ENCODE peak calls at places on chromosomes 3 and 15, in seven cellular contexts. K is AG04450, W is tibial nerve, R is endothelial cell of umbilical vein, V is tibial artery, X is PC-3, H is IMR-90. C is an unnamed sample.

GRCh38 chr3:24591661-24592555 is 97.3 kb upstream of the THRB start:
- DNase-seq in K (no peak), W (no peak), R (no peak), V (no peak), X (peak), H (no peak), C (no peak)

GRCh38 chr3:1883489-1883888 is 215.2 kb upstream of the CNTN4 start:
- DNase-seq in K (no peak), W (no peak), R (no peak), V (no peak), X (no peak), H (no peak), C (no peak)

GRCh38 chr3:179544981-179545645 is 17.6 kb upstream of the ACTL6A start:
- DNase-seq in K (peak), W (no peak), R (no peak), V (no peak), X (peak), H (peak), C (no peak)

GRCh38 chr15:45157974-45158373 is 28.2 kb downstream of the DUOX1 start:
- DNase-seq in K (peak), W (peak), R (no peak), V (no peak), X (peak), H (peak), C (no peak)

GRCh38 chr3:142053244-142053643 is 96.1 kb downstream of the TFDP2 start:
- DNase-seq in K (no peak), W (no peak), R (peak), V (no peak), X (no peak), H (no peak), C (no peak)

GRCh38 chr3:172209333-172210321 is 170.2 kb downstream of the FNDC3B start:
- DNase-seq in K (no peak), W (no peak), R (no peak), V (peak), X (no peak), H (no peak), C (no peak)

GRCh38 chr3:18420584-18420983 is 4.6 kb downstream of the SATB1 start:
- DNase-seq in K (no peak), W (no peak), R (no peak), V (no peak), X (no peak), H (no peak), C (no peak)

GRCh38 chr15:60363024-60363674 is 34.6 kb downstream of the ANXA2 start:
- DNase-seq in K (no peak), W (no peak), R (no peak), V (no peak), X (no peak), H (no peak), C (no peak)

GRCh38 chr3:24829011-24829581 is 334.4 kb upstream of the THRB start:
- DNase-seq in K (no peak), W (no peak), R (peak), V (peak), X (no peak), H (no peak), C (no peak)

GRCh38 chr3:106827515-106828213 is 549.6 kb upstream of the CCDC54 start:
- DNase-seq in K (no peak), W (no peak), R (no peak), V (no peak), X (peak), H (peak), C (no peak)

GRCh38 chr3:167740961-167741587 is 5.6 kb downstream of the SERPINI1 start:
- DNase-seq in K (no peak), W (no peak), R (peak), V (no peak), X (peak), H (peak), C (no peak)

GRCh38 chr15:65638107-65638506 is 16.4 kb downstream of the SLC24A1 start:
- DNase-seq in K (no peak), W (no peak), R (no peak), V (no peak), X (no peak), H (no peak), C (no peak)

GRCh38 chr15:40825661-40826088 is 2.8 kb downstream of the PPP1R14D start:
- DNase-seq in K (peak), W (no peak), R (no peak), V (no peak), X (peak), H (peak), C (peak)

GRCh38 chr3:8529197-8529637 is 27.6 kb downstream of the LMCD1 start:
- DNase-seq in K (peak), W (no peak), R (peak), V (peak), X (no peak), H (peak), C (peak)

GRCh38 chr3:30658328-30659052 is 52.1 kb downstream of the TGFBR2 start:
- DNase-seq in K (peak), W (no peak), R (peak), V (no peak), X (peak), H (peak), C (no peak)

GRCh38 chr3:45724919-45725318 is 35.7 kb downstream of the SACM1L start:
- DNase-seq in K (no peak), W (no peak), R (no peak), V (no peak), X (no peak), H (no peak), C (no peak)

GRCh38 chr3:36381311-36381956 is 1.1 kb downstream of the STAC start:
- DNase-seq in K (no peak), W (no peak), R (no peak), V (no peak), X (no peak), H (no peak), C (no peak)
- H3K4me3 ChIP-seq in K (peak), W (peak), R (no peak), V (peak), X (peak), H (no peak), C (peak)

GRCh38 chr3:157136647-157137387 is 23.1 kb downstream of the CCNL1 start:
- DNase-seq in K (no peak), W (no peak), R (no peak), V (no peak), X (peak), H (peak), C (no peak)

GRCh38 chr3:157132936-157133335 is 27.0 kb downstream of the CCNL1 start:
- DNase-seq in K (no peak), W (peak), R (no peak), V (no peak), X (peak), H (no peak), C (no peak)

GRCh38 chr3:157133434-157134320 is 26.3 kb downstream of the CCNL1 start:
- DNase-seq in K (no peak), W (no peak), R (no peak), V (no peak), X (no peak), H (no peak), C (no peak)

GRCh38 chr3:157134620-157135191 is 25.2 kb downstream of the CCNL1 start:
- DNase-seq in K (no peak), W (peak), R (no peak), V (peak), X (peak), H (no peak), C (no peak)

GRCh38 chr3:157135671-157136396 is 24.1 kb downstream of the CCNL1 start:
- DNase-seq in K (no peak), W (peak), R (no peak), V (no peak), X (peak), H (peak), C (no peak)
- TF ChIP-seq CTCF in K (peak), W (peak), R (no peak), V (no peak), X (peak), H (peak), C (peak)

GRCh38 chr15:63045438-63046278 is 3.1 kb downstream of the TPM1 start:
- DNase-seq in K (no peak), W (no peak), R (peak), V (no peak), X (no peak), H (no peak), C (no peak)
- H3K4me3 ChIP-seq in K (peak), W (peak), R (peak), V (peak), X (peak), H (peak), C (peak)

DNA sequence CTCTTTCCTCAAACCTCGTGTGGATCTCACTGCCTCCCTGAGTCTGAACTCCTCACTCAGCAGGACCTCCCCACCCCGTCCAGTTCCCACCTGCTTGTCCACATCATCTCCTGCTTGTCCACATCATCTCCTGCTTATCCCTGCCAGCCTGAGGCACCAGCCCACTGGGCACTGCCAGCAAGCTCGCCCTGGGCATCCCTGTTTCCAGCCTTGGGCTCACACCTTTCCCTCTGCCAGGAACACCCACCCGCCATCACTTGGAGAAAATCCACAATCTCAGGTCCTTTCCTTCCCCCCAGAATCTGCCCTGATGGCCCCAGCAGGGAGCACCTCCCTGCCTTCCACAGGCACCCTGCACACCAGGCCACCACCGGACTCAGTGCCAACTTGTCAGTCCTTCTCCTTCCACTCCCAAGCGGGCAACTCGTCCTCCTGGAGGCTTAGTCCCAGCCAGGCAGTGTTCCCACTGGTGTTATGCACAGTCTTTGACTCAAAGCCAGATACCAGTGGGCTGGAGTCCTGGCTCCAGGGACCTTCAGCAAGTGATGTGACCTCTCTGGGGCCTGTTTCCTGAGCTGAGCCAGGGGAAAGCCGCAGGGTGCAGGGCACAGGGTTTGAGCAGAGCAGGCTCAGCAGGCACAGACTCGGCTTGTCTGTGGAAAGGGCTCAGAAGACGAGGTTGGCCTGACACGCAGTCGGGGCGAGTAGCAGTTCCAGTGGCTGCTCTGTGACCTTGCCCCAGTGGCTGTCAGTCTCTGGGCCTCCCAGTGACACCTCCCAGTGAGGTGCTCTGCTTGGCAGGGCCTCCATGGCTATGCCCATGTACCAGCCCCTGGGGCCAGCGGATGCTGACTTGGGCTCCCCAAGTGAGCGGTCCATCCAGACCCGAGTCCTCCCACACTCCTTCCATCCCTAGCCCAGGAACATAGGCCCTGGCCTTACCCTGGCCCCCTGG is 9.5 kb upstream of the MESP2 start:
- DNase-seq in K (no peak), W (no peak), R (no peak), V (no peak), X (no peak), H (no peak), C (no peak)
- TF ChIP-seq CTCF in K (no peak), W (no peak), R (no peak), V (no peak), X (no peak), H (no peak), C (no peak)

DNA sequence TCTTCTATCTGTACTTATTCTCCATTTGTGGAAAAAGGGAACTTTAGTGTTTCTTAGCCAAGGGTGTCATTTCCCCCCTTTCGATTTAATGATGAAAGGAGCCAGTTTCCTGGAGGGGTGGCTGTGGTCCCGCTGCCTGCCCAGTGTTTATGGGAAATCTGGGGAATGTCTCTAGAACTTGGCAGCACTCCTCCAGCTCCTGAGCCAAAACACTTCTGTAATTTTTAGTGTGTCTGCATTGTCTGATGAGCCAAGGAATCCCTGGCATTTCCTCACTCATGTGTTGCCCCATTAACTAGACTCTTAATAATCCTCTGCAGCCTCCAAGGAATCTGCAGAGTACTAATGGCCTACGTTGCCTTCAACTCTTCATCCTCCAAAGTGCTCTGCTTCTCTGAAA is 448.8 kb downstream of the GRM7 start:
- DNase-seq in K (no peak), W (peak), R (peak), V (peak), X (no peak), H (no peak), C (peak)
- H3K4me3 ChIP-seq in K (no peak), W (no peak), R (no peak), V (no peak), X (no peak), H (no peak), C (no peak)

DNA sequence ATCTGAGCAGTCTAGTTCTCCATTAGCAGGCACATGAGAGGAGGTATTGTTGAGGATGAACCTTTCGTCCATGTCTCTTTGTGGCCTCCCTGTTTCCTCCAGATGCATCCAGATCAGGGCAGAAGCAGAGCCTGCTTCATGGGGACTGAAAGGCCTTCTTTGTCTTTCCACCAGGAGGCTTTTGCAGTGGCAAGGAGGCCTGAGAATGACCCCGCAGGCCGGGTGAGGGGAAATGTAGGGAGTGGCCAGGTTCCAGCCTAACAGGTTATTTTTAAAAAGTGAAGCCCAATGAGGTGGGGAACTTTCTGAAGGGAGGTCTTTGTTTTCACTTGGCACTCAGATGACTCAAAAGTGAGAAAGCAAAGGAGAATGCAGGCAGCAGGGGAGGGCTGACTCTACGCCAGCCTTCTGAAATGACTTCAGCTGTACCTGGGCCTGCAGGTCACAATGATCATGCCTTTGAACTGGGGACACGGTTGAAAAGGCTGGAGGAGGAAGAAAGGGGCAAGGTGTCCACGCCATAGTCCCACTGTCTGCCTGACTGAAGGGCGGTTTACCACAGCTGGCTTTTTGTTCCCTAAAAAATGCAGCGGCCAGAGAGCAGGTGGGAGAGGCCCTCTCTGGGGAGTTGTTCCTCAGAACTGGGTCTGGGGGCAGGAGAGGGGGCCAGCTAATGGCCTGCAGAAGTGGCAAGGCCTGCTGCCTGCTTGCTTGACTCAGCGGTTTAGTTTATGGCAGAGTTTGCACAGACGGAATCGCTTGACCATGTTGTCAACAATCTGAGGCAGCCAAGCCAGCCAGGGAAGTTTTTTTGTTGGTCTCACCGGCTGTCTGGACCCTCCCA is 28.7 kb downstream of the CMTM7 start:
- DNase-seq in K (no peak), W (no peak), R (peak), V (no peak), X (peak), H (peak), C (peak)
- TF ChIP-seq CTCF in K (peak), W (no peak), R (peak), V (no peak), X (peak), H (no peak), C (peak)

GRCh38 chr3:145959457-145960088 is 201.4 kb downstream of the PLOD2 start:
- DNase-seq in K (no peak), W (no peak), R (no peak), V (no peak), X (no peak), H (no peak), C (no peak)
- H3K4me3 ChIP-seq in K (no peak), W (no peak), R (no peak), V (no peak), X (no peak), H (no peak), C (no peak)

C was measured in epithelial cell of proximal tubule.